ENCODE peak calls at places on chromosomes 2 and 18, in six cellular contexts. X is NCI-H1105, V is neural crest cell, B is lower leg skin, J is psoas muscle, W is adrenal gland. N is an unnamed sample.

GRCh38 chr2:237073552-237073951 is 12.1 kb upstream of the COPS8 start:
- DNase-seq in B (no peak), V (no peak), X (no peak), W (no peak), J (no peak), N (no peak)

GRCh38 chr18:36006997-36007396 is 34.5 kb downstream of the RMP24 start:
- DNase-seq in V (no peak), W (no peak), X (no peak), B (no peak), J (no peak), N (no peak)

GRCh38 chr2:222653280-222653679 is 2.6 kb downstream of the FARSB start:
- DNase-seq in W (no peak), X (no peak), B (no peak), V (no peak), J (no peak), N (no peak)

GRCh38 chr2:102155703-102156515 is 13.4 kb downstream of the IL1R1 start:
- DNase-seq in B (no peak), V (no peak), J (no peak), W (peak; percentile 86), X (no peak), N (no peak)

GRCh38 chr2:108325756-108326155 is 37.1 kb downstream of the SULT1C2 start:
- DNase-seq in J (no peak), V (no peak), W (no peak), B (no peak), X (no peak), N (no peak)

GRCh38 chr2:234821946-234822470 is 129.8 kb upstream of the SH3BP4 start:
- DNase-seq in B (no peak), J (no peak), X (no peak), V (no peak), W (no peak), N (no peak)

GRCh38 chr2:43312751-43313641 is 86.6 kb upstream of the ZFP36L2 start:
- DNase-seq in X (no peak), B (no peak), V (no peak), J (no peak), W (no peak), N (no peak)

GRCh38 chr18:42196651-42197050 is 241.6 kb downstream of the PIK3C3 start:
- DNase-seq in V (no peak), X (no peak), J (no peak), W (no peak), B (no peak), N (no peak)

GRCh38 chr2:198961555-198961954 is 496.2 kb downstream of the SATB2 start:
- DNase-seq in J (no peak), W (no peak), X (no peak), B (no peak), V (no peak), N (no peak)

GRCh38 chr2:134446431-134447091 is 192.7 kb downstream of the MGAT5 start:
- DNase-seq in X (no peak), B (no peak), V (no peak), J (no peak), W (no peak), N (no peak)

GRCh38 chr18:27500531-27500930 is 315.4 kb upstream of the CHST9 start:
- DNase-seq in X (no peak), B (no peak), W (no peak), V (no peak), J (no peak), N (no peak)

GRCh38 chr2:30964334-30964733 is 157.1 kb upstream of the CAPN13 start:
- DNase-seq in X (no peak), B (no peak), V (no peak), J (no peak), W (no peak), N (no peak)

GRCh38 chr18:24964213-24964612 is 387.8 kb downstream of the ZNF521 start:
- DNase-seq in X (no peak), J (peak; percentile 21), V (no peak), B (no peak), W (no peak), N (no peak)

GRCh38 chr2:235050992-235051351 is 99.2 kb downstream of the SH3BP4 start:
- DNase-seq in J (peak; percentile 87), X (peak; percentile 97), B (peak; percentile 98), W (peak; percentile 90), V (no peak), N (peak; percentile 94)

GRCh38 chr18:49359732-49360444 is 100.6 kb downstream of the DYM start:
- DNase-seq in W (no peak), B (no peak), J (no peak), X (no peak), V (no peak), N (no peak)

GRCh38 chr18:31100598-31101147 is 1.5 kb downstream of the DSC2 start:
- DNase-seq in W (peak; percentile 8), X (no peak), V (no peak), J (no peak), B (no peak), N (no peak)

GRCh38 chr18:58176915-58177717 is 133.1 kb downstream of the NEDD4L start:
- DNase-seq in V (no peak), J (no peak), B (peak; percentile 58), X (no peak), W (peak; percentile 57), N (no peak)

GRCh38 chr2:8923173-8923572 is 80.3 kb downstream of the MBOAT2 start:
- DNase-seq in X (no peak), J (no peak), W (no peak), B (no peak), V (no peak), N (no peak)

GRCh38 chr2:30150786-30151185 is 4.0 kb downstream of the YPEL5 start:
- DNase-seq in B (no peak), X (no peak), W (no peak), J (no peak), V (no peak), N (no peak)

GRCh38 chr18:48756511-48757226 is 194.1 kb downstream of the SMAD7 start:
- DNase-seq in B (no peak), V (no peak), W (no peak), X (no peak), J (no peak), N (peak; percentile 1)

GRCh38 chr2:6676245-6676644 is 189.5 kb downstream of the CMPK2 start:
- DNase-seq in W (no peak), X (no peak), B (no peak), V (no peak), J (no peak), N (no peak)

GRCh38 chr2:161983896-161984295 is 90.1 kb downstream of the DPP4 start:
- DNase-seq in W (no peak), V (no peak), X (no peak), J (no peak), B (no peak), N (no peak)

GRCh38 chr2:98454073-98454472 is 9.4 kb downstream of the INPP4A start:
- DNase-seq in X (no peak), B (no peak), V (no peak), J (no peak), W (no peak), N (no peak)